ENCODE peak calls at places on chromosomes 16 and 17, in four cellular contexts. A is non-pigmented ciliary epithelial cell, X is ecto neural progenitor cell, H is thoracic aorta. E is an unnamed sample.

GRCh38 chr16:82456683-82457082 is 170.1 kb upstream of the CDH13 start:
- DNase-seq in A (no peak), X (peak; percentile 75), H (no peak), E (no peak)

GRCh38 chr17:43803758-43804157 is 23.5 kb downstream of the CFAP97D1 start:
- DNase-seq in A (no peak), X (no peak), H (no peak), E (no peak)

GRCh38 chr17:1137465-1137894 is 42.3 kb downstream of the ABR start:
- DNase-seq in A (no peak), X (no peak), H (no peak), E (no peak)

GRCh38 chr16:19309178-19309577 is 23.6 kb downstream of the CLEC19A start:
- DNase-seq in A (no peak), X (no peak), H (no peak), E (no peak)

GRCh38 chr17:28612936-28613872 is 781 bp downstream of the RSKR start:
- DNase-seq in A (peak; percentile 4), X (peak; percentile 72), H (no peak), E (no peak)

GRCh38 chr16:15874745-15875314 is 13.6 kb downstream of the CEP20 start:
- DNase-seq in A (no peak), X (no peak), H (no peak), E (no peak)

GRCh38 chr17:47813512-47814031 is 8.0 kb downstream of the OSBPL7 start:
- DNase-seq in A (no peak), X (no peak), H (no peak), E (no peak)

GRCh38 chr16:81514568-81515258 is 70.1 kb downstream of the CMIP start:
- DNase-seq in A (no peak), X (no peak), H (no peak), E (no peak)

GRCh38 chr17:56592487-56593072 is 919 bp upstream of the NOG start:
- DNase-seq in A (no peak), X (peak; percentile 92), H (no peak), E (no peak)

GRCh38 chr17:4448197-4448980 is 14.6 kb downstream of the SPNS3 start:
- DNase-seq in A (no peak), X (no peak), H (no peak), E (no peak)

GRCh38 chr17:3935825-3936355 is 19.6 kb upstream of the P2RX1 start:
- DNase-seq in A (peak; percentile 34), X (no peak), H (no peak), E (no peak)

GRCh38 chr16:88633684-88634140 is 4.7 kb upstream of the IL17C start:
- DNase-seq in A (no peak), X (peak; percentile 69), H (no peak), E (no peak)

GRCh38 chr16:64412578-64413280 is 709.1 kb downstream of the CDH11 start:
- DNase-seq in A (no peak), X (no peak), H (peak; percentile 3), E (no peak)